ENCODE peak calls at places on chromosomes 11 and 22, in four cellular contexts. U, E, V and X are unnamed samples.

GRCh38 chr11:131675489-131675888 is 305.1 kb downstream of the NTM start:
- DNase-seq in E (no peak), U (no peak), V (no peak), X (no peak)

GRCh38 chr11:2932850-2933251 is 3.6 kb upstream of the PHLDA2 start:
- DNase-seq in V (no peak), U (no peak), E (no peak), X (no peak)

GRCh38 chr11:100625041-100625440 is 62.0 kb upstream of the ARHGAP42 start:
- DNase-seq in E (no peak), V (no peak), U (no peak), X (no peak)

GRCh38 chr11:71482216-71482615 is 29.2 kb downstream of the NADSYN1 start:
- DNase-seq in V (no peak), E (no peak), U (no peak), X (no peak)

GRCh38 chr22:49962751-49963646 is 2.4 kb downstream of the PIM3 start:
- DNase-seq in U (peak), V (no peak), E (no peak), X (peak)

GRCh38 chr22:24066260-24066659 is 55.2 kb downstream of the CABIN1 start:
- DNase-seq in U (no peak), E (no peak), V (peak), X (no peak)

GRCh38 chr22:22786301-22787115 is 101.1 kb upstream of the IGLL5 start:
- DNase-seq in U (no peak), V (no peak), E (no peak), X (no peak)

GRCh38 chr11:2744166-2744565 is 44.4 kb upstream of the KCNQ1OT1 start:
- DNase-seq in E (no peak), V (peak), U (no peak), X (no peak)

GRCh38 chr22:18088825-18089568 is 11.2 kb downstream of the PEX26 start:
- DNase-seq in U (no peak), V (peak), E (no peak), X (no peak)

GRCh38 chr22:50274311-50274710 is 4.1 kb upstream of the MAPK11 start:
- DNase-seq in E (peak), V (peak), U (peak), X (no peak)

GRCh38 chr22:30262112-30262511 is 4.5 kb downstream of the OSM start:
- DNase-seq in V (no peak), E (no peak), U (no peak), X (no peak)